ENCODE peak calls at places on chromosomes 12 and 14, in ten cellular contexts. Z is T-helper 9 cell; B is WTC11; R is adrenal gland; V is C1 segment of cervical spinal cord; K is cardiac fibroblast; O is pancreas; Q is CD8-positive, alpha-beta memory T cell; F is RKO; A is choroid plexus epithelial cell. E is an unnamed sample.

GRCh38 chr14:90538716-90539495 is 142.1 kb downstream of the CALM1 start:
- DNase-seq in Q (no peak), B (no peak), V (no peak), R (no peak), A (no peak), K (no peak), O (no peak), Z (no peak), F (no peak), E (no peak)

GRCh38 chr12:71092290-71092689 is 65.5 kb downstream of the TSPAN8 start:
- DNase-seq in F (no peak), Q (no peak), K (no peak), Z (no peak), O (no peak), V (no peak), A (peak; percentile 70), R (no peak), B (no peak), E (no peak)

GRCh38 chr12:113857371-113857770 is 108.8 kb downstream of the RBM19 start:
- DNase-seq in F (no peak), K (no peak), O (no peak), Q (no peak), B (no peak), V (no peak), R (no peak), Z (no peak), A (no peak), E (no peak)

GRCh38 chr14:68238956-68239355 is 419.4 kb downstream of the RAD51B start:
- DNase-seq in F (no peak), A (no peak), O (no peak), Q (no peak), B (no peak), K (no peak), Z (no peak), V (no peak), R (no peak), E (no peak)

GRCh38 chr12:80632835-80633234 is 74.6 kb upstream of the MYF6 start:
- DNase-seq in Z (no peak), K (no peak), B (peak; percentile 70), Q (no peak), F (no peak), R (peak; percentile 25), O (no peak), V (no peak), A (no peak), E (no peak)

GRCh38 chr14:100679707-100680438 is 46.8 kb upstream of the DLK1 start:
- DNase-seq in Q (no peak), O (no peak), F (no peak), B (no peak), K (peak; percentile 75), A (peak; percentile 96), R (peak; percentile 56), V (no peak), Z (no peak), E (peak; percentile 46)

GRCh38 chr12:75699728-75700496 is 188.5 kb upstream of the KRR1 start:
- DNase-seq in R (no peak), A (peak; percentile 75), F (no peak), Z (no peak), Q (no peak), B (no peak), O (no peak), K (peak; percentile 89), V (no peak), E (no peak)

GRCh38 chr12:90275088-90275487 is 566.5 kb upstream of the ATP2B1 start:
- DNase-seq in Z (no peak), K (no peak), B (no peak), F (no peak), O (no peak), Q (no peak), R (no peak), V (no peak), A (no peak), E (no peak)

GRCh38 chr14:69773571-69774276 is 6.8 kb downstream of the SRSF5 start:
- DNase-seq in V (no peak), F (no peak), R (no peak), Q (no peak), O (no peak), B (no peak), K (no peak), A (no peak), Z (no peak), E (no peak)

GRCh38 chr14:68984686-68985085 is 5.6 kb upstream of the ACTN1 start:
- DNase-seq in V (no peak), F (no peak), Q (no peak), B (no peak), O (no peak), Z (no peak), A (no peak), R (no peak), K (no peak), E (no peak)

GRCh38 chr14:70663707-70664179 is 22.0 kb downstream of the TTC9 start:
- DNase-seq in B (no peak), O (no peak), K (no peak), F (no peak), V (no peak), A (peak; percentile 72), Q (no peak), Z (no peak), R (peak; percentile 43), E (no peak)

GRCh38 chr12:56389215-56389850 is 26.7 kb upstream of the APOF start:
- DNase-seq in V (no peak), O (no peak), F (no peak), B (no peak), Q (no peak), K (no peak), A (peak; percentile 3), Z (no peak), R (no peak), E (no peak)

GRCh38 chr14:71372411-71372838 is 465.2 kb downstream of the PCNX1 start:
- DNase-seq in B (no peak), Z (no peak), K (peak; percentile 75), A (peak; percentile 93), Q (no peak), R (no peak), V (no peak), F (peak; percentile 56), O (no peak), E (no peak)

GRCh38 chr14:77037886-77038511 is 9.5 kb upstream of the IRF2BPL start:
- DNase-seq in K (no peak), R (peak; percentile 39), F (no peak), V (no peak), A (no peak), O (no peak), B (no peak), Z (peak; percentile 51), Q (no peak), E (no peak)

GRCh38 chr14:35405304-35405996 is 901 bp upstream of the NFKBIA start:
- DNase-seq in B (no peak), F (no peak), Z (no peak), V (no peak), A (peak; percentile 30), O (no peak), R (peak; percentile 66), K (no peak), Q (peak; percentile 20), E (peak; percentile 56)

GRCh38 chr12:55060470-55060869 is 40.7 kb downstream of the NEUROD4 start:
- DNase-seq in K (no peak), Z (no peak), B (no peak), R (no peak), V (no peak), Q (no peak), A (no peak), O (no peak), F (no peak), E (no peak)

GRCh38 chr12:58387199-58387598 is 445.8 kb downstream of the ATP23 start:
- DNase-seq in O (no peak), R (no peak), A (peak; percentile 42), Z (no peak), K (peak; percentile 21), B (no peak), Q (no peak), F (peak; percentile 7), V (no peak), E (no peak)

GRCh38 chr14:44763356-44763755 is 198.4 kb downstream of the KLHL28 start:
- DNase-seq in O (no peak), F (no peak), Z (no peak), B (no peak), Q (no peak), K (no peak), A (no peak), R (no peak), V (no peak), E (no peak)

GRCh38 chr12:116820077-116820656 is 61.1 kb downstream of the HRK start:
- DNase-seq in V (no peak), O (no peak), B (no peak), Z (no peak), F (no peak), K (no peak), A (no peak), Q (no peak), R (no peak), E (no peak)

GRCh38 chr12:25764892-25765291 is 193.6 kb upstream of the RASSF8 start:
- DNase-seq in R (no peak), V (no peak), Q (no peak), B (no peak), Z (no peak), A (no peak), K (peak; percentile 41), F (no peak), O (no peak), E (peak; percentile 25)

GRCh38 chr12:25151476-25151875 is 43.5 kb downstream of the DNAI7 start:
- DNase-seq in Z (no peak), A (peak; percentile 98), F (peak; percentile 87), Q (no peak), O (no peak), B (no peak), R (peak; percentile 48), V (no peak), K (peak; percentile 94), E (no peak)